ENCODE peak calls at places on chromosomes 11 and 22, in seven cellular contexts. E is epithelial cell of esophagus, C is heart left ventricle, F is fibroblast of villous mesenchyme, Q is cardiac muscle cell, V is LNCaP clone FGC, L is lower leg skin. H is an unnamed sample.

GRCh38 chr11:38791346-38791961 is 2193.4 kb upstream of the RAG2 start:
- DNase-seq in E (peak), C (no peak), F (peak), Q (peak), V (peak), L (no peak), H (peak)

GRCh38 chr11:133507185-133507584 is 25.1 kb downstream of the OPCML start:
- DNase-seq in E (no peak), C (no peak), F (no peak), Q (no peak), V (no peak), L (peak), H (no peak)

GRCh38 chr11:107999759-108000455 is 8.8 kb upstream of the CUL5 start:
- DNase-seq in E (peak), C (no peak), F (peak), Q (peak), V (no peak), L (peak), H (peak)

GRCh38 chr11:120547871-120548681 is 36.5 kb downstream of the GRIK4 start:
- DNase-seq in E (peak), C (peak), F (peak), Q (peak), V (peak), L (peak), H (peak)

GRCh38 chr11:73752903-73753302 is 8.0 kb downstream of the RAB6A start:
- DNase-seq in E (no peak), C (no peak), F (no peak), Q (no peak), V (no peak), L (no peak), H (no peak)

GRCh38 chr11:75571625-75572024 is 9.6 kb downstream of the SERPINH1 start:
- DNase-seq in E (no peak), C (no peak), F (no peak), Q (no peak), V (no peak), L (no peak), H (no peak)

GRCh38 chr11:13963169-13963948 is 836 bp downstream of the SPON1 start:
- DNase-seq in E (no peak), C (peak), F (peak), Q (peak), V (no peak), L (no peak), H (no peak)

GRCh38 chr11:108685419-108686161 is 20.7 kb downstream of the DDX10 start:
- DNase-seq in E (no peak), C (no peak), F (no peak), Q (no peak), V (no peak), L (no peak), H (no peak)

GRCh38 chr11:75780888-75781287 is 12.3 kb downstream of the DGAT2 start:
- DNase-seq in E (no peak), C (no peak), F (no peak), Q (no peak), V (no peak), L (no peak), H (no peak)

GRCh38 chr11:5004429-5005274 is 10.0 kb downstream of the OR51L1 start:
- DNase-seq in E (peak), C (peak), F (peak), Q (peak), V (peak), L (no peak), H (peak)

GRCh38 chr11:73528420-73528819 is 69.5 kb downstream of the FAM168A start:
- DNase-seq in E (no peak), C (no peak), F (peak), Q (no peak), V (no peak), L (no peak), H (no peak)

GRCh38 chr11:45163956-45164575 is 17.6 kb downstream of the PRDM11 start:
- DNase-seq in E (peak), C (peak), F (no peak), Q (no peak), V (no peak), L (no peak), H (no peak)

GRCh38 chr11:19742595-19743292 is 30.1 kb downstream of the NAV2 start:
- DNase-seq in E (peak), C (peak), F (peak), Q (peak), V (peak), L (peak), H (peak)

GRCh38 chr11:2365571-2366210 is 11.4 kb upstream of the CD81 start:
- DNase-seq in E (no peak), C (no peak), F (no peak), Q (no peak), V (no peak), L (no peak), H (no peak)

GRCh38 chr11:93905384-93905783 is 55.0 kb upstream of the VSTM5 start:
- DNase-seq in E (peak), C (no peak), F (peak), Q (peak), V (no peak), L (no peak), H (peak)

GRCh38 chr22:37907036-37907954 is 1.2 kb downstream of the MICALL1 start:
- DNase-seq in E (peak), C (no peak), F (peak), Q (peak), V (no peak), L (no peak), H (no peak)

GRCh38 chr11:119763071-119763715 is 34.2 kb upstream of the NECTIN1 start:
- DNase-seq in E (no peak), C (no peak), F (no peak), Q (no peak), V (no peak), L (no peak), H (no peak)

GRCh38 chr22:48894064-48894671 is 933.5 kb downstream of the BRD1 start:
- DNase-seq in E (no peak), C (peak), F (no peak), Q (no peak), V (no peak), L (peak), H (no peak)

GRCh38 chr22:35311551-35311999 is 11.9 kb downstream of the TOM1 start:
- DNase-seq in E (no peak), C (peak), F (no peak), Q (no peak), V (no peak), L (peak), H (no peak)

GRCh38 chr22:39179841-39180335 is 27.4 kb upstream of the CBX7 start:
- DNase-seq in E (no peak), C (no peak), F (no peak), Q (no peak), V (no peak), L (peak), H (no peak)

GRCh38 chr11:16942342-16942741 is 71.9 kb downstream of the PLEKHA7 start:
- DNase-seq in E (no peak), C (no peak), F (no peak), Q (no peak), V (no peak), L (no peak), H (no peak)

GRCh38 chr11:121426476-121427454 is 25.3 kb upstream of the SORL1 start:
- DNase-seq in E (no peak), C (peak), F (no peak), Q (no peak), V (no peak), L (peak), H (no peak)

GRCh38 chr11:221998-222789 is 13.9 kb downstream of the SIRT3 start:
- DNase-seq in E (no peak), C (no peak), F (no peak), Q (no peak), V (no peak), L (peak), H (no peak)

DNA sequence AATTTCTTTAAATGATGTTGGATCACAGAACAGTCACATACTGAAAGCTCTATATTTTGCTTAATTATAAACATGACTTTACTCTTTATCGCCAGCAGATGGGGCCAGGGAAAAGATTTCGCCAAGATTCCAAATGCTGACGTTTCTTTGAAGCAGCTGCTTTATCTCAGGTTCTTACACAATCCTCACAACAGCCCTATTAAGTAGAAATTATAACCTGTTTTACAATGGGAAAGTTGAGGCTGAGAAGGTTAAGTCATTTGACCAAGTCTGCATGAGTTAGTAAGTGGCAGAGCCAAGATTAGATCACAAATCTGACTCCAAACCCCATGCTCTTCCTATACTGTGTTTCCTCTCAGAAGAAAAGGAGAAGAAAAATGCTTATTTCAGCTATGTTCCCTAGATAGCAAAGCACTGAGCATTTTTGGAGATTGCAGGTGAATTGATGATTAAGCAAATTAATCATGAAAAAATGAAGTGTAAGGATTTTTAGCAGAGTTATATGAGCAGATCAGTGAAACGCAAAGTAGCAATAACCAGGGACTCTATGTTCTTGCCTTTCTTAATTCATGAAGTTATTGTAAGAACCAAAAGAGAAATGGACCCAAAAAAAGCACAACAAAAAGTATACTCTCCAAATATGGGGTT is 79.0 kb downstream of the AASDHPPT start:
- DNase-seq in E (peak), C (no peak), F (peak), Q (peak), V (peak), L (no peak), H (peak)
- TF ChIP-seq CTCF in E (peak), C (peak), F (peak), Q (peak), V (peak), L (no peak), H (peak)

GRCh38 chr22:19115628-19116027 is 6.6 kb downstream of the DGCR2 start:
- DNase-seq in E (peak), C (no peak), F (no peak), Q (no peak), V (no peak), L (no peak), H (no peak)
- TF ChIP-seq CTCF in E (peak), C (no peak), F (no peak), Q (no peak), V (no peak), L (no peak), H (peak)

GRCh38 chr11:57641426-57641825 is 8.3 kb downstream of the YPEL4 start:
- DNase-seq in E (peak), C (no peak), F (peak), Q (peak), V (peak), L (no peak), H (peak)
- TF ChIP-seq CTCF in E (peak), C (peak), F (peak), Q (peak), V (peak), L (no peak), H (peak)

DNA sequence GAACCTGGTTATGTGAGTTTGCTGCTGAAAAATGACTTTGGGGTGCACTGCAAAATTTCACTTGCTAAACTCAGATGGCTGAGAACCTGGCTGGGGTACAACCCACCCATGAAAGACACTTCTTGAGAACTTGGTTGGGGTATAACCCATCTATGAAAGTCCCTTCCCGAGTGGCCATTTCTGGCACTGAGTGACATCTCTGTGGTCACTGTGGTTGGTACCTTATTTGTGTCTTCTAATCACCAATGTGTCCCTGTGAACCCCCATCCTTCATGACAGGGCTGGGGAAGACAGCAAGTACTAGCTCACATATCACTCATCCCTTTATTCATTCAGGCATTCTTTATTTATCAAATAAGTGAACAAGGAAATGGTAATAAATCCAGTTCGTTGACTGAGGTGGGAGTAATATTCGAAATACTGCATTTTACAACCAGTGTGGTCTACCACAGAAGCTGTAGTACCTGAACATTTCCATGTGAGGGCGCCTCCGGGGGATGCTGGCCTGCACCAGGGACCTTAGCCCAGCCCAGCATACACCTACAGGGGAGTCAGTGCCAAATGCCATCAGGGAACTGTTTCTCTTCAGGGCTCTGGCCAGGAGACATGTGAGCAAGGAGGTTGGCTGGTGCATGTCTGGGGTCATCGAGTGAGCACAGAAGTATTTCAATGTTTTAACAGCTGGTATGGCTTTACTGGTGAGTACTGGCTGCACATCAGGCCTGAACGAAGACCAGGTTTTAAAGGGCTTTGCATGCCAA is 122.1 kb downstream of the CSNK2A3 start:
- DNase-seq in E (no peak), C (no peak), F (no peak), Q (no peak), V (peak), L (peak), H (no peak)
- TF ChIP-seq CTCF in E (peak), C (peak), F (peak), Q (peak), V (peak), L (no peak), H (peak)

GRCh38 chr11:11787305-11788066 is 54.3 kb upstream of the USP47 start:
- DNase-seq in E (peak), C (peak), F (peak), Q (peak), V (peak), L (peak), H (peak)
- TF ChIP-seq CTCF in E (peak), C (peak), F (peak), Q (peak), V (peak), L (no peak), H (peak)

GRCh38 chr11:58286249-58286648 is 18.2 kb upstream of the OR10W1 start:
- DNase-seq in E (peak), C (no peak), F (peak), Q (peak), V (peak), L (no peak), H (peak)
- TF ChIP-seq CTCF in E (peak), C (peak), F (peak), Q (peak), V (peak), L (no peak), H (peak)

H was measured in bronchial epithelial cell.